ENCODE peak calls at places on chromosomes 4 and X, in five cellular contexts. B is type B pancreatic cell, F is tibial nerve, K is endothelial cell, V is hepatocyte. M is an unnamed sample.

GRCh38 chr4:99404595-99405287 is 30.4 kb downstream of the ADH7 start:
- DNase-seq in F (no peak), V (no peak), K (no peak), B (no peak), M (no peak)

GRCh38 chr4:80097395-80098177 is 24.6 kb upstream of the ANTXR2 start:
- DNase-seq in K (no peak), B (no peak), F (peak; percentile 65), V (no peak), M (no peak)

GRCh38 chrX:40097101-40097491 is 662 bp downstream of the BCOR start:
- DNase-seq in K (peak; percentile 31), F (no peak), B (no peak), V (no peak), M (peak; percentile 76)

GRCh38 chr4:146371812-146372211 is 149.9 kb downstream of the SLC10A7 start:
- DNase-seq in V (no peak), F (no peak), B (no peak), K (no peak), M (no peak)

GRCh38 chrX:109635151-109635550 is 10.2 kb upstream of the KCNE5 start:
- DNase-seq in K (no peak), V (no peak), B (no peak), F (no peak), M (no peak)

GRCh38 chr4:5067908-5068307 is 16.6 kb downstream of the STK32B start:
- DNase-seq in F (no peak), V (no peak), B (no peak), K (no peak), M (no peak)

GRCh38 chr4:32589853-32590252 is 1869.7 kb downstream of the PCDH7 start:
- DNase-seq in F (no peak), B (no peak), K (no peak), V (no peak), M (no peak)

GRCh38 chr4:53175640-53176039 is 190.2 kb downstream of the SCFD2 start:
- DNase-seq in V (no peak), K (no peak), F (no peak), B (no peak), M (no peak)

GRCh38 chr4:6540879-6541278 is 34.1 kb upstream of the MAN2B2 start:
- DNase-seq in V (no peak), B (no peak), F (no peak), K (no peak), M (no peak)

GRCh38 chrX:8235026-8235425 is 64.0 kb upstream of the VCX2 start:
- DNase-seq in F (no peak), K (no peak), B (no peak), V (no peak), M (no peak)

GRCh38 chr4:78414116-78414515 is 137.5 kb upstream of the ANXA3 start:
- DNase-seq in B (no peak), F (no peak), K (no peak), V (no peak), M (no peak)

GRCh38 chr4:85968945-85969830 is 390.7 kb downstream of the MAPK10 start:
- DNase-seq in K (no peak), F (no peak), B (no peak), V (peak; percentile 59), M (no peak)

GRCh38 chr4:162852642-162853041 is 314.0 kb downstream of the NAF1 start:
- DNase-seq in F (no peak), B (no peak), V (no peak), K (no peak), M (no peak)

GRCh38 chr4:94540476-94540875 is 88.7 kb downstream of the PDLIM5 start:
- DNase-seq in B (no peak), K (no peak), V (no peak), F (no peak), M (no peak)

GRCh38 chrX:149630681-149631292 is 805 bp downstream of the TMEM185A start:
- DNase-seq in B (no peak), K (no peak), F (no peak), V (peak; percentile 35), M (no peak)

GRCh38 chr4:6746721-6747689 is 31.0 kb downstream of the BLOC1S4 start:
- DNase-seq in K (no peak), V (peak; percentile 28), B (no peak), F (no peak), M (no peak)

GRCh38 chrX:73262991-73263390 is 48.3 kb upstream of the NAP1L2 start:
- DNase-seq in B (no peak), V (no peak), F (no peak), K (no peak), M (no peak)

GRCh38 chr4:112170451-112170993 is 25.3 kb downstream of the FAM241A start:
- DNase-seq in V (peak; percentile 17), F (no peak), K (no peak), B (no peak), M (no peak)

GRCh38 chr4:168877779-168878491 is 132.1 kb downstream of the CBR4 start:
- DNase-seq in V (peak; percentile 62), B (no peak), F (peak; percentile 7), K (peak; percentile 51), M (no peak)

GRCh38 chrX:35726176-35726575 is 72.0 kb upstream of the MAGEB16 start:
- DNase-seq in F (no peak), K (no peak), V (no peak), B (no peak), M (no peak)

GRCh38 chr4:88697588-88698329 is at the start of gene NAP1L5:
- DNase-seq in F (peak; percentile 55), K (peak; percentile 35), B (no peak), V (peak; percentile 63), M (peak; percentile 87)

GRCh38 chrX:24208494-24209240 is 59.1 kb downstream of the ZFX start:
- DNase-seq in B (no peak), F (no peak), K (no peak), V (no peak), M (no peak)

GRCh38 chr4:163166041-163166579 is 580 bp downstream of the NAF1 start:
- DNase-seq in V (peak; percentile 73), B (peak; percentile 72), K (peak; percentile 59), F (peak; percentile 10), M (peak; percentile 83)

GRCh38 chrX:153642313-153642654 is 4.7 kb upstream of the DUSP9 start:
- DNase-seq in V (peak; percentile 39), F (no peak), B (no peak), K (no peak), M (no peak)

GRCh38 chr4:119861731-119862130 is 204.9 kb downstream of the MAD2L1 start:
- DNase-seq in F (no peak), K (no peak), B (no peak), V (peak; percentile 5), M (no peak)

GRCh38 chr4:83917572-83917971 is 381.7 kb downstream of the GPAT3 start:
- DNase-seq in V (peak; percentile 4), F (no peak), K (no peak), B (no peak), M (no peak)

GRCh38 chr4:86160423-86160822 is 199.4 kb downstream of the MAPK10 start:
- DNase-seq in F (no peak), K (no peak), V (no peak), B (no peak), M (no peak)

GRCh38 chrX:27918799-27919198 is 62.5 kb downstream of the DCAF8L1 start:
- DNase-seq in K (no peak), V (peak; percentile 25), F (no peak), B (no peak), M (no peak)

GRCh38 chr4:74284074-74284473 is 24.2 kb upstream of the EPGN start:
- DNase-seq in B (no peak), F (no peak), K (no peak), V (no peak), M (no peak)

GRCh38 chr4:109548655-109549054 is 11.4 kb upstream of the MCUB start:
- DNase-seq in F (no peak), B (no peak), V (peak; percentile 35), K (no peak), M (no peak)

GRCh38 chrX:140053841-140054240 is 88.5 kb upstream of the CXorf66 start:
- DNase-seq in K (no peak), B (no peak), V (no peak), F (no peak), M (no peak)

GRCh38 chr4:104942990-104943758 is 203.5 kb upstream of the TET2 start:
- DNase-seq in F (no peak), V (no peak), B (no peak), K (no peak), M (no peak)

GRCh38 chr4:1053080-1053661 is 41.7 kb downstream of the FGFRL1 start:
- DNase-seq in V (no peak), K (no peak), B (no peak), F (no peak), M (peak; percentile 46)

GRCh38 chr4:144562019-144562740 is 83.8 kb upstream of the HHIP start:
- DNase-seq in K (peak; percentile 26), V (peak; percentile 23), F (no peak), B (no peak), M (no peak)

GRCh38 chr4:152735302-152735917 is 44.1 kb downstream of the TIGD4 start:
- DNase-seq in V (peak; percentile 40), B (no peak), F (no peak), K (no peak), M (no peak)

GRCh38 chr4:112509243-112510190 is 6.5 kb downstream of the NEUROG2 start:
- DNase-seq in F (no peak), B (no peak), K (no peak), V (no peak), M (no peak)

GRCh38 chr4:73843369-73843768 is 6.9 kb downstream of the CXCL6 start:
- DNase-seq in K (no peak), V (no peak), B (no peak), F (no peak), M (no peak)

GRCh38 chrX:71870337-71871098 is 40.1 kb upstream of the NHSL2 start:
- DNase-seq in B (no peak), V (peak; percentile 10), F (no peak), K (peak; percentile 33), M (no peak)